ENCODE peak calls at places on chromosomes 5 and 9, in four cellular contexts. One of them, this sample, is unnamed.

GRCh38 chr9:3993783-3994182 is 306.1 kb downstream of the GLIS3 start:
- DNase-seq in Right ventricle myocardium superior: no peak
- DNase-seq in iris pigment epithelial cell: no peak
- DNase-seq in stimulated activated CD4-positive, alpha-beta T cell treated with anti-CD3 and anti-CD28 coated beads, Interleukin-15, amount 100 ng/mL, for 1 hour: no peak
- DNase-seq in this sample: no peak

GRCh38 chr9:95769473-95769872 is 106.0 kb upstream of the ERCC6L2 start:
- DNase-seq in stimulated activated CD4-positive, alpha-beta T cell treated with anti-CD3 and anti-CD28 coated beads, Interleukin-15, amount 100 ng/mL, for 1 hour: no peak
- DNase-seq in iris pigment epithelial cell: no peak
- DNase-seq in Right ventricle myocardium superior: no peak
- DNase-seq in this sample: no peak

GRCh38 chr5:149400304-149400703 is 21.2 kb upstream of the IL17B start:
- DNase-seq in Right ventricle myocardium superior: no peak
- DNase-seq in stimulated activated CD4-positive, alpha-beta T cell treated with anti-CD3 and anti-CD28 coated beads, Interleukin-15, amount 100 ng/mL, for 1 hour: no peak
- DNase-seq in iris pigment epithelial cell: no peak
- DNase-seq in this sample: no peak

GRCh38 chr9:93187574-93187973 is 3.6 kb downstream of the WNK2 start:
- DNase-seq in stimulated activated CD4-positive, alpha-beta T cell treated with anti-CD3 and anti-CD28 coated beads, Interleukin-15, amount 100 ng/mL, for 1 hour: no peak
- DNase-seq in Right ventricle myocardium superior: peak; percentile 64
- DNase-seq in iris pigment epithelial cell: no peak
- DNase-seq in this sample: no peak

GRCh38 chr5:144248015-144248414 is 77.3 kb downstream of the KCTD16 start:
- DNase-seq in iris pigment epithelial cell: no peak
- DNase-seq in Right ventricle myocardium superior: no peak
- DNase-seq in stimulated activated CD4-positive, alpha-beta T cell treated with anti-CD3 and anti-CD28 coated beads, Interleukin-15, amount 100 ng/mL, for 1 hour: no peak
- DNase-seq in this sample: no peak

GRCh38 chr9:74760031-74760700 is 127.6 kb downstream of the TRPM6 start:
- DNase-seq in Right ventricle myocardium superior: no peak
- DNase-seq in stimulated activated CD4-positive, alpha-beta T cell treated with anti-CD3 and anti-CD28 coated beads, Interleukin-15, amount 100 ng/mL, for 1 hour: no peak
- DNase-seq in iris pigment epithelial cell: peak; percentile 97
- DNase-seq in this sample: peak; percentile 82

GRCh38 chr5:67414712-67415111 is 218.1 kb upstream of the CD180 start:
- DNase-seq in iris pigment epithelial cell: peak; percentile 25
- DNase-seq in stimulated activated CD4-positive, alpha-beta T cell treated with anti-CD3 and anti-CD28 coated beads, Interleukin-15, amount 100 ng/mL, for 1 hour: no peak
- DNase-seq in Right ventricle myocardium superior: no peak
- DNase-seq in this sample: peak; percentile 89

GRCh38 chr5:88140396-88140862 is 128.2 kb downstream of the TMEM161B start:
- DNase-seq in iris pigment epithelial cell: no peak
- DNase-seq in stimulated activated CD4-positive, alpha-beta T cell treated with anti-CD3 and anti-CD28 coated beads, Interleukin-15, amount 100 ng/mL, for 1 hour: no peak
- DNase-seq in Right ventricle myocardium superior: peak; percentile 56
- DNase-seq in this sample: no peak

GRCh38 chr5:168422431-168422830 is 63.8 kb upstream of the RARS1 start:
- DNase-seq in iris pigment epithelial cell: no peak
- DNase-seq in stimulated activated CD4-positive, alpha-beta T cell treated with anti-CD3 and anti-CD28 coated beads, Interleukin-15, amount 100 ng/mL, for 1 hour: no peak
- DNase-seq in Right ventricle myocardium superior: no peak
- DNase-seq in this sample: no peak

GRCh38 chr5:23655674-23656073 is 148.3 kb downstream of the PRDM9 start:
- DNase-seq in Right ventricle myocardium superior: no peak
- DNase-seq in iris pigment epithelial cell: no peak
- DNase-seq in stimulated activated CD4-positive, alpha-beta T cell treated with anti-CD3 and anti-CD28 coated beads, Interleukin-15, amount 100 ng/mL, for 1 hour: no peak
- DNase-seq in this sample: no peak

GRCh38 chr5:111772456-111772855 is 15.5 kb upstream of the NREP start:
- DNase-seq in iris pigment epithelial cell: no peak
- DNase-seq in stimulated activated CD4-positive, alpha-beta T cell treated with anti-CD3 and anti-CD28 coated beads, Interleukin-15, amount 100 ng/mL, for 1 hour: no peak
- DNase-seq in Right ventricle myocardium superior: no peak
- DNase-seq in this sample: no peak

GRCh38 chr9:91043786-91044185 is 242.2 kb downstream of the SYK start:
- DNase-seq in stimulated activated CD4-positive, alpha-beta T cell treated with anti-CD3 and anti-CD28 coated beads, Interleukin-15, amount 100 ng/mL, for 1 hour: no peak
- DNase-seq in iris pigment epithelial cell: no peak
- DNase-seq in Right ventricle myocardium superior: no peak
- DNase-seq in this sample: no peak

GRCh38 chr9:36276840-36277239 is 18.6 kb upstream of the GNE start:
- DNase-seq in stimulated activated CD4-positive, alpha-beta T cell treated with anti-CD3 and anti-CD28 coated beads, Interleukin-15, amount 100 ng/mL, for 1 hour: no peak
- DNase-seq in iris pigment epithelial cell: peak; percentile 81
- DNase-seq in Right ventricle myocardium superior: no peak
- DNase-seq in this sample: peak; percentile 89

GRCh38 chr5:93874491-93874890 is 133.1 kb upstream of the POU5F2 start:
- DNase-seq in Right ventricle myocardium superior: no peak
- DNase-seq in iris pigment epithelial cell: peak; percentile 38
- DNase-seq in stimulated activated CD4-positive, alpha-beta T cell treated with anti-CD3 and anti-CD28 coated beads, Interleukin-15, amount 100 ng/mL, for 1 hour: no peak
- DNase-seq in this sample: no peak

GRCh38 chr9:15377625-15378252 is 44.9 kb upstream of the SNAPC3 start:
- DNase-seq in iris pigment epithelial cell: peak; percentile 20
- DNase-seq in stimulated activated CD4-positive, alpha-beta T cell treated with anti-CD3 and anti-CD28 coated beads, Interleukin-15, amount 100 ng/mL, for 1 hour: no peak
- DNase-seq in Right ventricle myocardium superior: no peak
- DNase-seq in this sample: no peak

GRCh38 chr5:159257629-159258283 is 5.3 kb upstream of the UBLCP1 start:
- DNase-seq in stimulated activated CD4-positive, alpha-beta T cell treated with anti-CD3 and anti-CD28 coated beads, Interleukin-15, amount 100 ng/mL, for 1 hour: no peak
- DNase-seq in Right ventricle myocardium superior: no peak
- DNase-seq in iris pigment epithelial cell: no peak
- DNase-seq in this sample: no peak

GRCh38 chr5:39648539-39649200 is 223.9 kb upstream of the DAB2 start:
- DNase-seq in Right ventricle myocardium superior: no peak
- DNase-seq in iris pigment epithelial cell: peak; percentile 63
- DNase-seq in stimulated activated CD4-positive, alpha-beta T cell treated with anti-CD3 and anti-CD28 coated beads, Interleukin-15, amount 100 ng/mL, for 1 hour: no peak
- DNase-seq in this sample: no peak

GRCh38 chr9:91374939-91375338 is 13.2 kb upstream of the AUH start:
- DNase-seq in Right ventricle myocardium superior: no peak
- DNase-seq in stimulated activated CD4-positive, alpha-beta T cell treated with anti-CD3 and anti-CD28 coated beads, Interleukin-15, amount 100 ng/mL, for 1 hour: no peak
- DNase-seq in iris pigment epithelial cell: peak; percentile 89
- DNase-seq in this sample: peak; percentile 72

GRCh38 chr9:114621975-114622609 is 11.0 kb downstream of the TMEM268 start:
- DNase-seq in Right ventricle myocardium superior: no peak
- DNase-seq in iris pigment epithelial cell: peak; percentile 51
- DNase-seq in stimulated activated CD4-positive, alpha-beta T cell treated with anti-CD3 and anti-CD28 coated beads, Interleukin-15, amount 100 ng/mL, for 1 hour: no peak
- DNase-seq in this sample: peak; percentile 80